ENCODE peak calls at places on chromosomes 3 and 15, in four cellular contexts. Z is suprapubic skin, C is esophagus squamous epithelium, F is ovary. R is an unnamed sample.

GRCh38 chr3:105772635-105773034 is 96.2 kb downstream of the CBLB start:
- DNase-seq in Z (no peak), C (no peak), F (no peak), R (no peak)

GRCh38 chr3:59751606-59752005 is 701.8 kb upstream of the CFAP20DC start:
- DNase-seq in Z (no peak), C (no peak), F (no peak), R (no peak)

GRCh38 chr3:53806182-53807116 is 39.8 kb downstream of the CHDH start:
- DNase-seq in Z (no peak), C (no peak), F (no peak), R (no peak)

GRCh38 chr3:14124223-14124614 is 451 bp downstream of the CHCHD4 start:
- DNase-seq in Z (peak), C (no peak), F (peak), R (peak)

GRCh38 chr15:68310178-68310810 is 32.7 kb downstream of the FEM1B start:
- DNase-seq in Z (no peak), C (no peak), F (no peak), R (peak)

GRCh38 chr3:42495393-42495792 is 7.0 kb upstream of the VIPR1 start:
- DNase-seq in Z (peak), C (no peak), F (no peak), R (no peak)

GRCh38 chr15:36218322-36218721 is 361.1 kb upstream of the CDIN1 start:
- DNase-seq in Z (no peak), C (no peak), F (no peak), R (no peak)

GRCh38 chr3:99128740-99129505 is 227.4 kb upstream of the DCBLD2 start:
- DNase-seq in Z (no peak), C (no peak), F (no peak), R (no peak)

GRCh38 chr3:33318709-33319380 is 41.6 kb downstream of the FBXL2 start:
- DNase-seq in Z (no peak), C (no peak), F (no peak), R (no peak)

GRCh38 chr15:70758790-70759462 is 4.4 kb downstream of the UACA start:
- DNase-seq in Z (no peak), C (no peak), F (no peak), R (no peak)

GRCh38 chr3:130772124-130772523 is 25.5 kb upstream of the PIK3R4 start:
- DNase-seq in Z (no peak), C (no peak), F (no peak), R (no peak)

GRCh38 chr3:132772252-132772651 is 50.0 kb upstream of the NPHP3 start:
- DNase-seq in Z (no peak), C (no peak), F (no peak), R (no peak)

GRCh38 chr3:117885046-117885445 is 1149.6 kb downstream of the IGSF11 start:
- DNase-seq in Z (no peak), C (no peak), F (no peak), R (no peak)

GRCh38 chr3:98817546-98817945 is 54.4 kb downstream of the ST3GAL6 start:
- DNase-seq in Z (no peak), C (no peak), F (no peak), R (no peak)

GRCh38 chr15:58201536-58201935 is 63.4 kb downstream of the AQP9 start:
- DNase-seq in Z (no peak), C (no peak), F (no peak), R (no peak)

GRCh38 chr15:65580287-65580686 is 30.6 kb downstream of the INTS14 start:
- DNase-seq in Z (no peak), C (no peak), F (no peak), R (no peak)

GRCh38 chr15:80436511-80437307 is 32.5 kb downstream of the ARNT2 start:
- DNase-seq in Z (no peak), C (no peak), F (no peak), R (peak)

GRCh38 chr3:120448707-120449650 is 1.8 kb downstream of the FSTL1 start:
- DNase-seq in Z (no peak), C (no peak), F (no peak), R (no peak)
- H3K27ac ChIP-seq in Z (peak), C (peak), F (no peak), R (no peak)

GRCh38 chr15:78075490-78076230 is 1.9 kb downstream of the TBC1D2B start:
- DNase-seq in Z (peak), C (no peak), F (peak), R (peak)
- TF ChIP-seq POLR2A in Z (no peak), C (peak), F (no peak), R (no peak)

GRCh38 chr15:90953947-90954711 is 555 bp upstream of the RCCD1 start:
- DNase-seq in Z (no peak), C (no peak), F (peak), R (no peak)
- H3K27ac ChIP-seq in Z (peak), C (peak), F (peak), R (peak)

GRCh38 chr3:5092018-5092417 is 30.1 kb upstream of the ARL8B start:
- DNase-seq in Z (no peak), C (no peak), F (no peak), R (no peak)
- TF ChIP-seq POLR2A in Z (no peak), C (no peak), F (no peak), R (no peak)

DNA sequence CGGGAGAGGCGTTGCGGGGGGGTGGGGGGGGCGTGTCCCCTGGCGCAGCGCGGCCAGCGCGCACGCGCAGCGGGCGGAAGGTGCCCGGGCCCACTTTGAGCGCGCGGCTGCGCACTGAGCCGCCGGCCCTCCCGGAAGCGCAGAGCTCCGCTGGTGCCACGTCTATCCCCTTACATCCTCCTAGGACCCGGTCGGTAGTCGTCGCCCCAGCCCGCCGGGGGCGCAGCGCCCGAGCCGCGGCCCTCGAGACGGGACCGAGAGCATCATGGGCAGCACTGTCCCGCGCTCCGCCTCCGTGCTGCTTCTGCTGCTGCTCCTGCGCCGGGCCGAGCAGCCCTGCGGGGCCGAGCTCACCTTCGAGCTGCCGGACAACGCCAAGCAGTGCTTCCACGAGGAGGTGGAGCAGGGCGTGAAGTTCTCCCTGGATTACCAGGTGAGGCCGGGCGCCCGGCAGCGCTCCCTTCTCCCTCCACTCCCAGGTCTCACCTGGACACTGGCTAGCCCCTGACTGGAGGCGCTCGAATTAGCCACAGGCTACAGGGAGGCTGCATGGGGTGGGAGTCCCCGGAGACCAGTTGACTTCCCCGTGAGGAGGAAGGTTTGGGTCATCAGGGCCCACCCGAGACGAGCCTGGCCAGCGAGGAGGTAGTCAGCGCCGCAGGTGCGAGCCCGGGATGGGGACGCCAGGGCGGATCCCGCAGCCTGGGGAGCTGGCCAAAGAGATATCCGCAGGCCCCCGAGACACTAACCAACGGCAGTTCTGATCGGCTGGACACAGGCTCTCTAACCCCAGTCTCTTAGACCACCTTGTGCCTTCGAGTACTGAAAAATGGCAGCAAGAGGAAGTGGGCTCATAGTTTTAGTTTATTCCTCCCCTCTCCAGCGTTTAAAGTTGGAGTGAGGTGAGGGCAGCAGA is at the start of gene TMED3:
- DNase-seq in Z (no peak), C (no peak), F (peak), R (peak)
- H3K27ac ChIP-seq in Z (peak), C (peak), F (no peak), R (peak)

GRCh38 chr15:42971830-42972229 is 51.3 kb upstream of the TTBK2 start:
- DNase-seq in Z (no peak), C (no peak), F (no peak), R (no peak)

GRCh38 chr15:42974202-42974862 is 53.8 kb upstream of the TTBK2 start:
- DNase-seq in Z (no peak), C (no peak), F (no peak), R (no peak)

GRCh38 chr15:42973114-42973513 is 52.5 kb upstream of the TTBK2 start:
- DNase-seq in Z (no peak), C (no peak), F (no peak), R (no peak)
- TF ChIP-seq POLR2A in Z (no peak), C (no peak), F (no peak), R (no peak)